ENCODE peak calls at places on chromosome 10, in six cellular contexts. N is CD4-positive, alpha-beta T cell; P is left ventricle myocardium inferior; L is activated effector memory CD4-positive, alpha-beta T cell treated with anti-CD3 and anti-CD28 coated beads, Interleukin-2, amount 50 U/mL, for 16 hours; G is AG04449; H is T follicular helper cell. A is an unnamed sample.

GRCh38 chr10:7260412-7260900 is 150.4 kb downstream of the SFMBT2 start:
- DNase-seq in N (no peak), P (peak; percentile 56), L (no peak), G (peak; percentile 19), H (no peak), A (no peak)

GRCh38 chr10:7243873-7244272 is 167.0 kb downstream of the SFMBT2 start:
- DNase-seq in N (no peak), P (no peak), L (no peak), G (no peak), H (no peak), A (no peak)

GRCh38 chr10:102334106-102334505 is 61.4 kb upstream of the NFKB2 start:
- DNase-seq in N (no peak), P (peak; percentile 51), L (no peak), G (no peak), H (no peak), A (no peak)

GRCh38 chr10:125231116-125231812 is 70.9 kb upstream of the CTBP2 start:
- DNase-seq in N (no peak), P (no peak), L (no peak), G (peak; percentile 92), H (no peak), A (no peak)

GRCh38 chr10:8138471-8138870 is 84.0 kb downstream of the GATA3 start:
- DNase-seq in N (no peak), P (no peak), L (no peak), G (no peak), H (no peak), A (no peak)

GRCh38 chr10:71270301-71270777 is 48.7 kb upstream of the SLC29A3 start:
- DNase-seq in N (no peak), P (no peak), L (no peak), G (no peak), H (no peak), A (no peak)

GRCh38 chr10:44640429-44640828 is 255.5 kb upstream of the CXCL12 start:
- DNase-seq in N (no peak), P (no peak), L (no peak), G (no peak), H (no peak), A (no peak)

GRCh38 chr10:76303682-76304316 is 872.4 kb downstream of the LRMDA start:
- DNase-seq in N (peak; percentile 34), P (peak; percentile 72), L (no peak), G (no peak), H (no peak), A (peak; percentile 1)

GRCh38 chr10:12902135-12902572 is 99.4 kb downstream of the CCDC3 start:
- DNase-seq in N (peak; percentile 3), P (peak; percentile 21), L (peak; percentile 66), G (no peak), H (peak; percentile 15), A (peak; percentile 15)

GRCh38 chr10:76333331-76333730 is 901.9 kb downstream of the LRMDA start:
- DNase-seq in N (no peak), P (no peak), L (no peak), G (no peak), H (no peak), A (no peak)

GRCh38 chr10:61284222-61284890 is 168.8 kb downstream of the TMEM26 start:
- DNase-seq in N (no peak), P (no peak), L (no peak), G (peak; percentile 7), H (no peak), A (no peak)

GRCh38 chr10:132143162-132143561 is 43.6 kb upstream of the DPYSL4 start:
- DNase-seq in N (no peak), P (no peak), L (peak; percentile 28), G (no peak), H (no peak), A (no peak)

GRCh38 chr10:61989995-61990760 is 88.7 kb downstream of the ARID5B start:
- DNase-seq in N (no peak), P (no peak), L (no peak), G (no peak), H (no peak), A (no peak)

GRCh38 chr10:98267894-98268693 is at the start of gene LOXL4:
- DNase-seq in N (no peak), P (no peak), L (no peak), G (no peak), H (no peak), A (no peak)

GRCh38 chr10:71611131-71611530 is 108.4 kb downstream of the C10orf105 start:
- DNase-seq in N (no peak), P (no peak), L (no peak), G (no peak), H (no peak), A (no peak)

GRCh38 chr10:104406715-104407517 is 53.3 kb downstream of the CFAP58 start:
- DNase-seq in N (no peak), P (no peak), L (no peak), G (peak; percentile 21), H (no peak), A (no peak)

GRCh38 chr10:114271014-114271778 is 32.1 kb downstream of the VWA2 start:
- DNase-seq in N (no peak), P (no peak), L (peak; percentile 6), G (peak; percentile 0), H (no peak), A (no peak)

GRCh38 chr10:59585046-59585700 is 124.5 kb downstream of the SLC16A9 start:
- DNase-seq in N (no peak), P (no peak), L (no peak), G (no peak), H (no peak), A (no peak)

GRCh38 chr10:69466689-69467088 is 15.4 kb downstream of the TSPAN15 start:
- DNase-seq in N (no peak), P (no peak), L (no peak), G (no peak), H (no peak), A (no peak)

GRCh38 chr10:113643183-113643582 is 20.7 kb downstream of the NRAP start:
- DNase-seq in N (no peak), P (no peak), L (no peak), G (no peak), H (no peak), A (no peak)

GRCh38 chr10:95729323-95730055 is 26.5 kb upstream of the ENTPD1 start:
- DNase-seq in N (no peak), P (no peak), L (no peak), G (no peak), H (no peak), A (no peak)

GRCh38 chr10:131647789-131648188 is 253.0 kb upstream of the PPP2R2D start:
- DNase-seq in N (no peak), P (no peak), L (no peak), G (no peak), H (no peak), A (no peak)

GRCh38 chr10:122513053-122513452 is 47.5 kb upstream of the DMBT1 start:
- DNase-seq in N (no peak), P (no peak), L (no peak), G (no peak), H (no peak), A (no peak)